ENCODE peak calls at places on chromosomes 2 and 18, in six cellular contexts. X, P, Z, H, C and I are unnamed samples.

GRCh38 chr2:185279999-185280398 is 458.6 kb upstream of the FSIP2 start:
- DNase-seq in X (peak; percentile 27), P (peak; percentile 45), Z (no peak), H (peak; percentile 16), C (no peak), I (no peak)

GRCh38 chr18:76757343-76757742 is 65.0 kb upstream of the ZNF236 start:
- DNase-seq in X (no peak), P (no peak), Z (peak; percentile 20), H (no peak), C (no peak), I (no peak)

GRCh38 chr2:174656671-174657171 is 59.1 kb upstream of the WIPF1 start:
- DNase-seq in X (no peak), P (no peak), Z (no peak), H (no peak), C (no peak), I (no peak)

GRCh38 chr2:141341444-141341843 is 789.4 kb downstream of the LRP1B start:
- DNase-seq in X (peak; percentile 74), P (peak; percentile 94), Z (peak; percentile 92), H (peak; percentile 99), C (no peak), I (no peak)

GRCh38 chr2:168495524-168495923 is 39.5 kb downstream of the CERS6 start:
- DNase-seq in X (no peak), P (no peak), Z (no peak), H (no peak), C (no peak), I (peak; percentile 71)

GRCh38 chr18:12532661-12533060 is 124.9 kb downstream of the PRELID3A start:
- DNase-seq in X (no peak), P (no peak), Z (no peak), H (no peak), C (no peak), I (no peak)

GRCh38 chr2:159895258-159896209 is 97.5 kb upstream of the CD302 start:
- DNase-seq in X (no peak), P (peak; percentile 11), Z (peak; percentile 17), H (peak; percentile 39), C (no peak), I (peak; percentile 65)

GRCh38 chr2:191567229-191567628 is 110.7 kb upstream of the NABP1 start:
- DNase-seq in X (no peak), P (no peak), Z (no peak), H (no peak), C (no peak), I (no peak)

GRCh38 chr2:11753452-11753885 is 7.0 kb downstream of the LPIN1 start:
- DNase-seq in X (peak; percentile 85), P (no peak), Z (no peak), H (peak; percentile 58), C (peak; percentile 74), I (peak; percentile 80)

GRCh38 chr2:129092871-129093385 is 774.3 kb upstream of the HS6ST1 start:
- DNase-seq in X (no peak), P (no peak), Z (no peak), H (no peak), C (no peak), I (no peak)

GRCh38 chr2:45849491-45850283 is 198.2 kb downstream of the PRKCE start:
- DNase-seq in X (no peak), P (peak; percentile 66), Z (peak; percentile 96), H (peak; percentile 77), C (no peak), I (no peak)

GRCh38 chr2:46181789-46182530 is 115.2 kb upstream of the EPAS1 start:
- DNase-seq in X (no peak), P (no peak), Z (no peak), H (no peak), C (no peak), I (no peak)

GRCh38 chr18:51074605-51075004 is 44.6 kb downstream of the SMAD4 start:
- DNase-seq in X (no peak), P (no peak), Z (no peak), H (no peak), C (no peak), I (peak; percentile 42)

GRCh38 chr2:6535572-6535971 is 330.1 kb downstream of the CMPK2 start:
- DNase-seq in X (no peak), P (no peak), Z (no peak), H (no peak), C (no peak), I (no peak)

GRCh38 chr18:66124394-66124793 is 373.6 kb downstream of the CDH7 start:
- DNase-seq in X (no peak), P (no peak), Z (no peak), H (no peak), C (no peak), I (no peak)

DNA sequence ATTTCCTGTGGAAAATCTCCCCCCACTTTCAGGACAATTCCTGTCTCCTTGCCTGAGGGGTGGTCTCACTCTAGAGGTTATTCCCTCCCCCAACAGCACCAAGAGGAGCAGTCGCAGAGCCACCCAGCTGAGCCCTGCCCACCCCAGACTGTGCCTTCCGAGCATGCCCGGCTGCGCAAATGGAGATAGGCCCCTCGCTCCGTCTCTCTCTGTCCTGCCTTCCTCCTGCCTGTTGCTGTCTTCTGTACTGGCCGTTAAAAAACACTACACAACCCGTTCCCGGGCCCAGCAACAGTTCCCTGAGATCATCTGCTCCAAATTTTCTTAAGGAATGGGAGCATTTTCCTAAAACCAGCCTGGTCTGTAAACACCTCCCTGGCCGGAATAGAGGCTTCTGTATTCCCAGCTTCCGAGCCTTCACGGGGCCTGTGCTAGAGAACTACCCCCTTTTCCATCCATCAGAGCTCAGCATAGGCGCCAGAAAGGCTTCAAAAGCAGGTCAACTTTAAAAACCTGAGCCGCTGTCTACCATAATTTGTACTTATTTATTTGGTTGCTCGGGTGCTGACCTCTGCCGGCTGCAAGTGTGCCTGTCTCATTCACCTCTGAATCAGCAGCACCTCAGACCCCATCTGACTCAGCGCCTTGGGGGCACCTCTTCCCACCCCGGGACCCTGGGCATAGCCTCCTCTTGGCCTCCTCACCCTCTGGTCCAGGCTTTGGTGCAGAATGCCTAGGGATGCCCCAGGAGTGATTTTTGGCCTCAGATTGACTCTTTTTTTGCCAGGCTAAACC is 159.4 kb downstream of the PXDN start:
- DNase-seq in X (no peak), P (no peak), Z (no peak), H (peak; percentile 34), C (peak; percentile 52), I (no peak)
- TF ChIP-seq CTCF in X (no peak), P (no peak), Z (no peak), H (peak; percentile 29), C (no peak), I (no peak)

DNA sequence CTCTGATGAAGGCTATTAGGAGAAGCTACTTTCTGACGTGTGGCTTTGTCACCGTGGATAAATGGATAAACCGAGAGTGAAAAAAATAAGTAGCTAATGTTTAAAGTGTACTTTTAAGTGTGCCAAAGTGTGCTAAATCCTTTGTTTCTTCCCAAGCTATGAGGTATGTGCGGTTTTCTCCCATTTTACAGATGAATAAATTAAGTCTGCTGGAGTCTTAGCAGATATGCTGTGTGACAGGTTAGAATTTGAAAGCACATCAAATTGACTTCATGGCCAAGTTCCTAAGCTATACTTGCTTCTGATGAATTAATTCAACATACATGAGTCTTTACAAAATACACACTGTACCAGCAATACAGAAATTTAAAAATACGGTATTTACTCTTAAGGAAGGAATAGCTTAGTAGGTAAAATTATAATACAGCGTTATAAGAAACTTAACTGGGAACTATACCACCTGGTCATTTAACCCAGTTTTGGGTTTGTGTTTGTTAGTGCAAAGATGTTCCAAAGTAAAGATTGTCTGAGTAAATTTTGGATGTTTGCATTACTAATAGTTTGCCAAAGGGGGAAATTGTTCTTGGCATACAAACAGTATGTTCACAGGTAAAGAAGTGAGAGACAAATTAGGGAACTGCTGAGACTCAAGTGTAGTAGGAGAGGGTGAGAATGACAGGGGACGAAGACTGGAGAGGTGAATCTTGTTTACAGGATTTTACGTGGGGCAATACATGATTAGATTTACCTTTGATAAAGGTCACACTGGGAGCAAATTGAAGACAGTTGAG is 1.4 kb downstream of the AGPS start:
- DNase-seq in X (no peak), P (no peak), Z (no peak), H (no peak), C (no peak), I (no peak)
- H3K4me3 ChIP-seq in X (peak overlapping the region; percentile 99), P (peak overlapping the region; percentile 78), Z (peak overlapping the region; percentile 78), H (peak overlapping the region; percentile 67), C (peak overlapping the region; percentile 67), I (peak overlapping the region; percentile 100)

DNA sequence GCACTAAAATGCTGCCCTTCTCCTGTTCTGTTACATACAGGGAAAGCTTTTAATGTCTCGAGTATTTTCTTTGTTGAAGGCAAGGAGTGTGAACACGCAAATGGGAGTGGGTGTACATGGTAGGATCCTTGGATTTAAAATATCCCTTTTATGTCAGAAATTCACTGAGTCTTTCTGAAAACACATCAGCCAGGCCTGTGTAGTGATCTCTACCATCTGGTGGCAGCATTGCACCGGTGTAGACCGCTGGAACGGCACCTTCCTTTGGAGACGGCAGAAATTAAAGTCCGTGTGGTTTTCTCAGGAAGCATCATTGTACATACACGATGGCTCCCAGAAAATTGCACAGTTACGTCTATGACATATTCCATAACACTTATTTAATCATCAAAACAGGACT is 515.8 kb downstream of the GALR1 start:
- DNase-seq in X (no peak), P (no peak), Z (no peak), H (peak; percentile 0), C (no peak), I (no peak)
- TF ChIP-seq CTCF in X (no peak), P (no peak), Z (peak; percentile 3), H (no peak), C (peak; percentile 53), I (peak; percentile 7)

GRCh38 chr2:95026471-95027368 is 1.2 kb downstream of the MAL start:
- DNase-seq in X (no peak), P (no peak), Z (no peak), H (no peak), C (no peak), I (no peak)
- H3K4me3 ChIP-seq in X (no peak overlapping the region), P (no peak overlapping the region), Z (no peak overlapping the region), H (no peak overlapping the region), C (peak overlapping the region; percentile 48), I (peak overlapping the region; percentile 68)

GRCh38 chr18:58004317-58004716 is 39.7 kb upstream of the NEDD4L start:
- DNase-seq in X (no peak), P (peak; percentile 46), Z (peak; percentile 64), H (peak; percentile 89), C (no peak), I (no peak)

GRCh38 chr18:57997820-57998219 is 46.2 kb upstream of the NEDD4L start:
- DNase-seq in X (no peak), P (no peak), Z (no peak), H (no peak), C (no peak), I (no peak)

GRCh38 chr18:57998461-57998860 is 45.6 kb upstream of the NEDD4L start:
- DNase-seq in X (no peak), P (no peak), Z (no peak), H (no peak), C (no peak), I (no peak)
- TF ChIP-seq CTCF in X (no peak), P (no peak), Z (no peak), H (no peak), C (no peak), I (no peak)

GRCh38 chr2:9844581-9844980 is 1.3 kb downstream of the TAF1B start:
- DNase-seq in X (no peak), P (peak; percentile 13), Z (peak; percentile 65), H (peak; percentile 55), C (no peak), I (peak; percentile 34)
- H3K4me3 ChIP-seq in X (peak overlapping the region; percentile 86), P (peak overlapping the region; percentile 88), Z (peak overlapping the region; percentile 79), H (peak overlapping the region; percentile 79), C (peak overlapping the region; percentile 85), I (peak overlapping the region; percentile 62)

DNA sequence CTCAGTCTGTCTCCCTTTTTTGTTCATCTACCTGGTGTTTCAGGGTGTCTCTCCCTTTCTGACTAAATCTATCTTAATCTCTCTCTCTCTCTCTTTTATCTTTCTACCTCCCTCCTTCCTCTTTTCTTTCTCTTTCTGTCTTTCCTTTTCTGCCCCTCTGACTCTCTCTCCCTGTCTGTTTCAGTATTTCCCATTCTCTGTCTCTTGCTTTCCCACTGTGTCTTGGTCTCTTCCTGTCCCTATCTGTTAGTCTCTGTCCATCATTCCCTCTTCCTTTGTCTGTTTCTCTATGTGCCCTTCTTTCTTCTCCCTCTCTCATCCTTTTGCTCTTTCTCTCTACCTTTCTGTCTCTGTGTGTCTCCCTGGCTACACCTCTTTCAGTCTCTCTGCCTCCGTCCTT is 56.7 kb downstream of the R3HDM1 start:
- DNase-seq in X (no peak), P (no peak), Z (no peak), H (no peak), C (no peak), I (no peak)
- TF ChIP-seq CTCF in X (no peak), P (no peak), Z (no peak), H (no peak), C (no peak), I (no peak)